ENCODE peak calls at places on chromosomes 6 and 20, in four cellular contexts. W, E, M and R are unnamed samples.

GRCh38 chr20:37378785-37379598 is 33.1 kb downstream of the SRC start:
- DNase-seq in W (peak; percentile 70), E (peak; percentile 38), M (peak; percentile 36), R (no peak)

GRCh38 chr6:128918886-128919285 is 35.9 kb downstream of the LAMA2 start:
- DNase-seq in W (no peak), E (no peak), M (no peak), R (no peak)

GRCh38 chr6:170026272-170027110 is 264.4 kb downstream of the DLL1 start:
- DNase-seq in W (no peak), E (no peak), M (peak; percentile 93), R (no peak)

GRCh38 chr6:24358219-24358821 is 461 bp upstream of the DCDC2 start:
- DNase-seq in W (no peak), E (no peak), M (no peak), R (no peak)

GRCh38 chr6:33590531-33591198 is 10.6 kb upstream of the BAK1 start:
- DNase-seq in W (no peak), E (no peak), M (no peak), R (peak; percentile 22)

GRCh38 chr6:159831373-159831679 is 31.2 kb downstream of the PNLDC1 start:
- DNase-seq in W (no peak), E (no peak), M (no peak), R (no peak)

GRCh38 chr20:37519508-37520416 is 1.3 kb upstream of the NNAT start:
- DNase-seq in W (no peak), E (peak; percentile 42), M (no peak), R (no peak)

GRCh38 chr6:135299256-135299655 is 118.1 kb downstream of the MYB start:
- DNase-seq in W (peak; percentile 69), E (peak; percentile 65), M (no peak), R (peak; percentile 47)

GRCh38 chr6:165858571-165858970 is 195.5 kb upstream of the PDE10A start:
- DNase-seq in W (no peak), E (no peak), M (no peak), R (no peak)

GRCh38 chr6:47655719-47656595 is 42.4 kb upstream of the ADGRF4 start:
- DNase-seq in W (peak; percentile 78), E (peak; percentile 40), M (peak; percentile 94), R (peak; percentile 2)

GRCh38 chr6:28522594-28523557 is 2.8 kb upstream of the GPX5 start:
- DNase-seq in W (no peak), E (no peak), M (no peak), R (no peak)

GRCh38 chr6:32973144-32973854 is 4.9 kb downstream of the BRD2 start:
- DNase-seq in W (peak; percentile 40), E (no peak), M (no peak), R (no peak)

GRCh38 chr6:85163553-85163952 is 286.3 kb upstream of the NT5E start:
- DNase-seq in W (no peak), E (no peak), M (no peak), R (no peak)

GRCh38 chr6:30160391-30160790 is 620 bp downstream of the TRIM10 start:
- DNase-seq in W (no peak), E (no peak), M (no peak), R (no peak)

GRCh38 chr20:38178065-38178471 is 13.0 kb upstream of the TGM2 start:
- DNase-seq in W (no peak), E (no peak), M (no peak), R (no peak)

GRCh38 chr6:78363688-78364087 is 503.7 kb upstream of the IRAK1BP1 start:
- DNase-seq in W (no peak), E (no peak), M (no peak), R (no peak)

GRCh38 chr6:20455175-20456075 is 53.7 kb downstream of the E2F3 start:
- DNase-seq in W (peak; percentile 24), E (peak; percentile 22), M (peak; percentile 54), R (peak; percentile 36)

GRCh38 chr6:149847943-149848267 is 16.3 kb downstream of the LRP11 start:
- DNase-seq in W (peak; percentile 80), E (no peak), M (no peak), R (no peak)

GRCh38 chr6:22681761-22682160 is 112.4 kb downstream of the HDGFL1 start:
- DNase-seq in W (no peak), E (no peak), M (no peak), R (no peak)

GRCh38 chr6:37047933-37048850 is 42.7 kb downstream of the FGD2 start:
- DNase-seq in W (no peak), E (no peak), M (no peak), R (no peak)

GRCh38 chr6:134918418-134918961 is 31.4 kb downstream of the ALDH8A1 start:
- DNase-seq in W (no peak), E (no peak), M (no peak), R (no peak)

GRCh38 chr6:119379809-119380208 is 30.2 kb upstream of the MAN1A1 start:
- DNase-seq in W (no peak), E (no peak), M (no peak), R (no peak)

GRCh38 chr6:111061493-111061892 is 25.8 kb upstream of the SLC16A10 start:
- DNase-seq in W (peak; percentile 39), E (peak; percentile 15), M (peak; percentile 52), R (peak; percentile 8)

GRCh38 chr6:40962241-40962640 is 76.8 kb downstream of the UNC5CL start:
- DNase-seq in W (peak; percentile 98), E (peak; percentile 87), M (peak; percentile 100), R (peak; percentile 96)

GRCh38 chr6:57313009-57313408 is 4.4 kb upstream of the PRIM2 start:
- DNase-seq in W (peak; percentile 34), E (no peak), M (no peak), R (no peak)

GRCh38 chr6:123323419-123324329 is 313.1 kb downstream of the TRDN start:
- DNase-seq in W (peak; percentile 11), E (peak; percentile 41), M (peak; percentile 65), R (no peak)

GRCh38 chr6:117547688-117548621 is 54.4 kb downstream of the GOPC start:
- DNase-seq in W (peak; percentile 65), E (peak; percentile 49), M (no peak), R (no peak)

GRCh38 chr6:163538331-163538730 is 123.8 kb downstream of the QKI start:
- DNase-seq in W (no peak), E (no peak), M (no peak), R (no peak)

GRCh38 chr20:57601211-57601570 is 19.0 kb downstream of the ZBP1 start:
- DNase-seq in W (peak; percentile 7), E (no peak), M (no peak), R (no peak)

GRCh38 chr20:37711987-37712961 is 18.4 kb downstream of the CTNNBL1 start:
- DNase-seq in W (no peak), E (no peak), M (no peak), R (no peak)

GRCh38 chr6:151784441-151785214 is 22.9 kb upstream of the ESR1 start:
- DNase-seq in W (peak; percentile 5), E (no peak), M (peak; percentile 73), R (no peak)

GRCh38 chr6:170221753-170222400 is 69.0 kb downstream of the DLL1 start:
- DNase-seq in W (no peak), E (no peak), M (no peak), R (no peak)

GRCh38 chr6:144064402-144064830 is 31.0 kb downstream of the SF3B5 start:
- DNase-seq in W (no peak), E (no peak), M (no peak), R (no peak)

GRCh38 chr6:111723412-111723970 is 117.8 kb upstream of the TRAF3IP2 start:
- DNase-seq in W (peak; percentile 31), E (peak; percentile 44), M (no peak), R (no peak)

GRCh38 chr6:78611097-78611625 is 256.2 kb upstream of the IRAK1BP1 start:
- DNase-seq in W (no peak), E (no peak), M (no peak), R (no peak)

GRCh38 chr20:528923-529594 is 14.5 kb downstream of the CSNK2A1 start:
- DNase-seq in W (peak; percentile 83), E (peak; percentile 76), M (peak; percentile 96), R (peak; percentile 79)

GRCh38 chr6:128057541-128058335 is 156.9 kb upstream of the THEMIS start:
- DNase-seq in W (peak; percentile 7), E (no peak), M (peak; percentile 30), R (peak; percentile 69)

GRCh38 chr6:166502453-166502852 is 84.0 kb downstream of the RAMACL start:
- DNase-seq in W (no peak), E (no peak), M (no peak), R (no peak)

GRCh38 chr6:13407709-13408695 is 79.4 kb downstream of the GFOD1 start:
- DNase-seq in W (peak; percentile 93), E (peak; percentile 51), M (peak; percentile 97), R (peak; percentile 74)

GRCh38 chr6:149170564-149171452 is 146.7 kb upstream of the TAB2 start:
- DNase-seq in W (no peak), E (no peak), M (no peak), R (no peak)

DNA sequence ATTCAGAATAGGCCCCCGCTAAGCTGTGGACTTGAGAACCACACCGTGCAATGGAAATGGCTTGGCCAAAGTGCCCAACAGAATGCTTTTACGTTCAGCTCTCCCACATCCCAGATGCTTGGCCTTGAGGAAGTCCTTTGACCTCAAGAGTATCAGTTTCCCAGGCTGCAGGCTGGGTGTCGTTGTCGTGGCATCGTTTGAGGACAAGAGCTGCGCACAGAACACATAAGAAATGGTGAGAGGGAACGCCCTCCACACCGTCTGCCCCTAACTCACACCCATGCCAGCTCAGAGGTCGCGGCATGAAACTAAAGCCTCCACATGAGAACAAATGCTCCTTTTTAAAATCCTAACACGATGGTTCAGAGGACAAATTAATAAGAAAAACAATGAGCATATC is 37.0 kb downstream of the NFATC2 start:
- DNase-seq in W (no peak), E (no peak), M (no peak), R (no peak)
- TF ChIP-seq CTCF in W (no peak), E (no peak), M (no peak), R (no peak)

GRCh38 chr20:44537993-44538392 is 16.1 kb upstream of the SERINC3 start:
- DNase-seq in W (no peak), E (no peak), M (no peak), R (no peak)
- TF ChIP-seq CTCF in W (peak; percentile 32), E (peak; percentile 22), M (no peak), R (no peak)

DNA sequence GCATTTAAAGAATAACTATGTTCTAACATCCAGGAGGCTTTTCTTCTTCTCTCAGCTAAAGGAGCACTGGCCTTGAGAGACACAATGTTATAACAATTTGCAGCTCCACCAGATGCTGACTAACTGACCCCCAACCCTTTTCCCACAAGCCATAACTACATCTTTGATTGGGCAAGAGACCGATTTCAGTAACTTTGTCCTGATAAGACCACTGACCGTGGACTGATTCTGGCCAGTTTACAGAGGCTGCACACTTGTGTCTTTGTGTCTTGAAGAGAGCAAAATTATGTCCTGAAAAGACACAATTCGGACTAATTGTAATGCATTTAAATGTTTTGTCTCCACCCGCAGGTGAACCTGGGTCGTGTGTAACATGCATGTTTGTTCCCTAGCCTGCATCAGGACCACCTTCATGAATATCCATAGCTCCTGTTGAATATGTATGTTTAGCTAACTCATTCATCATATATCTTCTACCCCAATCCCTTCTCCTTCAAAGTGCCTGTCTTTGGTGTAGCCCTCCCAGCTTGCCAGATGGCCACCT is 22.3 kb downstream of the ABRACL start:
- DNase-seq in W (no peak), E (no peak), M (no peak), R (no peak)
- TF ChIP-seq CTCF in W (no peak), E (no peak), M (no peak), R (no peak)

GRCh38 chr20:46021361-46022359 is 7.4 kb upstream of the SLC12A5 start:
- DNase-seq in W (no peak), E (no peak), M (no peak), R (no peak)
- TF ChIP-seq CTCF in W (no peak), E (no peak), M (no peak), R (peak; percentile 16)

GRCh38 chr20:62136283-62137091 is 6.7 kb downstream of the PSMA7 start:
- DNase-seq in W (peak; percentile 54), E (peak; percentile 76), M (peak; percentile 66), R (no peak)
- TF ChIP-seq CTCF in W (peak; percentile 73), E (peak; percentile 97), M (peak; percentile 73), R (peak; percentile 89)

GRCh38 chr6:79946242-79946641 is 1.1 kb downstream of the ELOVL4 start:
- DNase-seq in W (peak; percentile 42), E (peak; percentile 40), M (peak; percentile 35), R (peak; percentile 18)
- TF ChIP-seq CTCF in W (no peak), E (peak; percentile 51), M (peak; percentile 45), R (peak; percentile 68)